ENCODE peak calls at places on chromosomes 13 and 19, in six cellular contexts. W, Z, V, A, J and B are unnamed samples.

GRCh38 chr19:48544856-48545750 is 6.9 kb upstream of the SULT2B1 start:
- DNase-seq in V (no peak), W (no peak), Z (no peak), J (no peak), A (no peak), B (no peak)

GRCh38 chr19:39021063-39021462 is 11.3 kb downstream of the FBXO27 start:
- DNase-seq in V (no peak), J (no peak), W (no peak), Z (no peak), A (no peak), B (no peak)

GRCh38 chr19:39645800-39646411 is 9.8 kb upstream of the LGALS16 start:
- DNase-seq in A (peak; percentile 2), Z (peak; percentile 55), J (no peak), W (no peak), V (peak; percentile 36), B (peak; percentile 31)

GRCh38 chr13:27853871-27854270 is 61.6 kb downstream of the GSX1 start:
- DNase-seq in V (no peak), W (no peak), J (no peak), A (peak; percentile 35), Z (no peak), B (no peak)

GRCh38 chr19:32676186-32676894 is 692 bp downstream of the RGS9BP start:
- DNase-seq in Z (peak; percentile 12), J (no peak), W (peak; percentile 30), A (no peak), V (no peak), B (no peak)

GRCh38 chr19:39390460-39390758 is 497 bp downstream of the PAF1 start:
- DNase-seq in A (no peak), Z (no peak), W (no peak), V (peak; percentile 88), J (peak; percentile 90), B (no peak)

GRCh38 chr19:3369337-3370213 is 3.2 kb downstream of the NFIC start:
- DNase-seq in V (peak; percentile 35), W (peak; percentile 72), J (peak; percentile 84), Z (no peak), A (peak; percentile 73), B (no peak)

GRCh38 chr13:102960959-102961358 is 105.3 kb downstream of the SLC10A2 start:
- DNase-seq in V (no peak), Z (no peak), W (no peak), J (no peak), A (no peak), B (no peak)

GRCh38 chr13:47628666-47629065 is 372.4 kb downstream of the SUCLA2 start:
- DNase-seq in W (no peak), A (peak; percentile 9), V (no peak), Z (no peak), J (no peak), B (no peak)

GRCh38 chr13:25753976-25754375 is 297.8 kb downstream of the SHISA2 start:
- DNase-seq in Z (no peak), A (no peak), V (no peak), J (no peak), W (no peak), B (no peak)

GRCh38 chr13:98260357-98261164 is 83.5 kb upstream of the RNF113B start:
- DNase-seq in J (no peak), V (no peak), Z (no peak), A (peak; percentile 37), W (no peak), B (no peak)

GRCh38 chr13:21576424-21576823 is 27.5 kb downstream of the MICU2 start:
- DNase-seq in A (peak; percentile 16), Z (no peak), V (no peak), W (no peak), J (no peak), B (peak; percentile 18)

GRCh38 chr19:990746-991145 is 6.6 kb downstream of the WDR18 start:
- DNase-seq in A (no peak), Z (no peak), V (no peak), J (no peak), W (no peak), B (no peak)

GRCh38 chr13:102839462-102839861 is 6.4 kb upstream of the ERCC5 start:
- DNase-seq in W (no peak), Z (no peak), V (no peak), J (no peak), A (peak; percentile 71), B (peak; percentile 75)

GRCh38 chr13:31896427-31896826 is 135.1 kb upstream of the FRY start:
- DNase-seq in J (no peak), Z (no peak), W (peak; percentile 19), V (no peak), A (peak; percentile 97), B (peak; percentile 96)

GRCh38 chr13:70170689-70171088 is 62.4 kb upstream of the KLHL1 start:
- DNase-seq in A (no peak), Z (no peak), J (no peak), W (no peak), V (no peak), B (no peak)

GRCh38 chr13:99548448-99548847 is 47.2 kb downstream of the TM9SF2 start:
- DNase-seq in V (no peak), J (no peak), W (no peak), Z (no peak), A (no peak), B (no peak)

GRCh38 chr13:101640797-101641400 is 188.4 kb downstream of the ITGBL1 start:
- DNase-seq in V (no peak), Z (no peak), J (no peak), A (peak; percentile 86), W (no peak), B (peak; percentile 89)

GRCh38 chr13:94343243-94343585 is 136.3 kb downstream of the DCT start:
- DNase-seq in Z (no peak), W (no peak), V (no peak), J (no peak), A (no peak), B (no peak)

GRCh38 chr19:31863122-31863521 is 482.3 kb upstream of the ZNF507 start:
- DNase-seq in Z (no peak), J (no peak), W (no peak), A (no peak), V (no peak), B (no peak)

GRCh38 chr19:670609-671075 is 5.5 kb upstream of the FSTL3 start:
- DNase-seq in Z (no peak), A (no peak), W (no peak), J (no peak), V (peak; percentile 35), B (no peak)

GRCh38 chr13:104327217-104327616 is 1261.0 kb upstream of the SLC10A2 start:
- DNase-seq in V (no peak), J (no peak), Z (no peak), W (no peak), A (no peak), B (peak; percentile 2)

GRCh38 chr19:28429356-28429755 is 783.6 kb downstream of the UQCRFS1 start:
- DNase-seq in V (no peak), W (no peak), A (no peak), Z (no peak), J (no peak), B (no peak)

GRCh38 chr13:44334751-44335150 is 38.9 kb upstream of the SERP2 start:
- DNase-seq in J (no peak), A (no peak), Z (peak; percentile 52), V (no peak), W (no peak), B (no peak)

DNA sequence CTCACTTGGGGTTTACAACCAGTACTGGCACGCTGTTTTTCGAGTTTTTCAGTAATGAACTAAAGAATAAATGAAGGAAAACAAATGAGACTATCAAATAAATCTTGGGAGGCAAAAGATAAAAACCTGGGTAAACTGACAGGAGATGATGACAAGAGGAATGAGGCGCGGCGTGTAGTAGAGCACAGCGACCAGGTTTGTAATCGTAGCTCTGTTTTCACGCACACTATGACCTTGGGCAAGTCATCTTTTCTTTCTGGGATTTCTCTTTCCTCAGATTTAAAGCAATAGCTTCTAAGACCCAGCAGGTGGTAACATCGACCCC is 419 bp downstream of the MRPS31 start:
- DNase-seq in Z (no peak), V (no peak), W (no peak), J (no peak), A (no peak), B (no peak)
- TF ChIP-seq CTCF in Z (no peak), V (no peak), W (no peak), J (no peak), A (no peak), B (no peak)

DNA sequence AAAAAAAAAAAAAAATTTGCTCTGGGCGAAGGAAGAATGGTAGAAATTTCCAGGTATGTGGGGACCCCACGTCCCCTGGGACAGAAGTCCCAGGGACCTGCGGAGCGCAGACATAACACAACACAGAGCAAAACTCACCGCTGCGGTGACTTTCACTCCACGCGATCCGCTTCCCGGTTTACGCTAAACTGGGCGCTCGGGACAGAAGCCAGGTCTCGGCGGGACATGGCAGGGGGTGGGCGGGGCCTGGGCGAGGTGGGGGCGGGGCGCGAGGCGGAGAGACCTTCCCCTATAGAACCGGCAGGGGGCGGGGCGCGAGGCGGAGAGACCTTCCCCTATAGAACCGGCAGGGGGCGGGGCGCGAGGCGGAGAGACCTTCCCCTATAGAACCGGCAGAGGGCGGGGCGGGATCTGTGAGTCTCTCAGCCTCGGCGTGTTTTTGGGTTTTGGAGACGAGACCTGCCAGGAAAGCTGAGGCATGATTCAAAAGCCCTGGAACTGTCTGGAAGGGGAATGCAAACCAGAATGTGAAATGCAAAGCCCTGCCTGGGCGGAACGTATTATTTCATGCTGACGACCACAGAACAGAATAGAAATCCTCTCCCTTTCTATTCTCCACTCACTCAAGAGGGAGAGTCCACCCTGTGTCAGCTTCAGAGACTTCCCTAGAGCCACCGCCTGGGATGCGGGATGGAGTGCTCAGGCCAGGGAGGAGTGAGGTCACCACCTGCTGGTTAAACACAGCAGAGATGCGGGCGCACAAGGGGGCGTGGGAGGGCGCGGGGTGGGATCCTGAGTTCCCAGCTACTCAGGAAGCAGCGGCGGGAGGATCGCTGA is 20.2 kb upstream of the ERVV-1 start:
- DNase-seq in V (peak; percentile 91), W (peak; percentile 83), A (peak; percentile 66), J (peak; percentile 91), Z (peak; percentile 90), B (peak; percentile 81)
- TF ChIP-seq CTCF in V (peak; percentile 82), W (peak; percentile 73), A (peak; percentile 26), J (peak; percentile 38), Z (peak; percentile 35), B (peak; percentile 51)

DNA sequence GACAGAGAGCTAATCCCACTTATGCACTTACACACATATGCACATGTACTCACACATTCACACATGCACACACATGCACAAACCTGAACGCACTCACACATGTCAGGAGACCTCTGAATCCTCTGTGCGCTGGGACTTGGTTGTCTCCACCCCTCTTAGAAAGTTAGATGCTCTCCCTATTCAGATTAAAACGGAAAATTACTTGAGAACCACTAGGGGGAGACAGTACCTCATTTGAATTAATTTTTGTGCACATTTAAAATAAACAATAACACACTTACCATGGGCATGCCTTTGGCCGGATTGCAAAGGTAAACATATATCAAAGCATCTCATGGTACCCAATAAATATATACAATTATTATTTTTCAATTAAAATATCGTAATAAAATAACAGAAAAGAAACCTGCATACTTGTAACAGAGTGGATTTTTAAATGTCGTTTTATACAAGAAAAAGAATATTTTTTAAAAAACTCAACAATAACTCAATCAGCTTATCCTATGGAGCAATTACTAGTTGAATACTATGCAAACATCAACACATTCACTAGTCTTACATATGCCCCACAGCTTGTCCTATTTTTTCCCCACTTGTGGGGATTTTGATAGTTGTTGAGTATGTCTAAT is 9.5 kb upstream of the LILRB4 start:
- DNase-seq in Z (no peak), V (no peak), J (no peak), W (no peak), A (peak; percentile 10), B (peak; percentile 50)
- TF ChIP-seq CTCF in Z (peak; percentile 43), V (peak; percentile 88), J (peak; percentile 36), W (peak; percentile 5), A (peak; percentile 43), B (peak; percentile 39)

GRCh38 chr19:42246143-42246868 is 3.9 kb upstream of the GSK3A start:
- DNase-seq in J (peak; percentile 95), A (peak; percentile 82), W (peak; percentile 72), Z (peak; percentile 73), V (peak; percentile 38), B (peak; percentile 87)
- TF ChIP-seq CTCF in J (peak; percentile 41), A (peak; percentile 79), W (peak; percentile 74), Z (peak; percentile 68), V (no peak), B (peak; percentile 80)